ENCODE peak calls at places on chromosomes 4 and X, in four cellular contexts. R is left ventricle myocardium inferior, P is mesenchymal stem cell, H is breast epithelium. D is an unnamed sample.

GRCh38 chrX:86002076-86002896 is 45.1 kb downstream of the CHM start:
- DNase-seq in R (no peak), P (peak; percentile 72), H (no peak), D (no peak)

GRCh38 chr4:76607266-76607799 is 172.3 kb downstream of the SHROOM3 start:
- DNase-seq in P (peak; percentile 63), H (no peak), R (no peak), D (no peak)

GRCh38 chr4:118918388-118918787 is 29.7 kb downstream of the SYNPO2 start:
- DNase-seq in R (no peak), H (no peak), P (peak; percentile 69), D (no peak)

GRCh38 chrX:78119521-78120227 is 15.6 kb downstream of the PGK1 start:
- DNase-seq in R (no peak), H (no peak), P (no peak), D (no peak)

GRCh38 chrX:147911192-147912022 is at the start of gene FMR1:
- DNase-seq in R (peak; percentile 92), H (peak; percentile 90), P (peak; percentile 91), D (peak; percentile 93)

GRCh38 chrX:112642349-112642748 is 37.4 kb downstream of the LHFPL1 start:
- DNase-seq in P (peak; percentile 61), H (no peak), R (no peak), D (no peak)

GRCh38 chr4:98728433-98728832 is 70.0 kb upstream of the TSPAN5 start:
- DNase-seq in H (no peak), P (peak; percentile 50), R (no peak), D (no peak)

GRCh38 chrX:37955273-37955672 is 51.1 kb upstream of the SYTL5 start:
- DNase-seq in R (no peak), H (no peak), P (no peak), D (no peak)

GRCh38 chr4:110309686-110310085 is 111.3 kb upstream of the ELOVL6 start:
- DNase-seq in R (no peak), P (no peak), H (no peak), D (no peak)

GRCh38 chrX:129239371-129239770 is 283.9 kb downstream of the SMARCA1 start:
- DNase-seq in H (no peak), P (no peak), R (no peak), D (no peak)

GRCh38 chrX:110418220-110418856 is 59.7 kb downstream of the RTL9 start:
- DNase-seq in H (no peak), P (peak; percentile 85), R (no peak), D (no peak)

GRCh38 chrX:29359276-29359675 is 772.0 kb downstream of the IL1RAPL1 start:
- DNase-seq in H (no peak), P (no peak), R (no peak), D (no peak)

GRCh38 chrX:120464409-120464808 is 4.7 kb downstream of the LAMP2 start:
- DNase-seq in P (no peak), R (no peak), H (no peak), D (no peak)

GRCh38 chr4:123300625-123301024 is 96.0 kb upstream of the SPRY1 start:
- DNase-seq in R (no peak), P (no peak), H (no peak), D (no peak)

GRCh38 chr4:118173956-118174355 is 139.7 kb downstream of the NDST3 start:
- DNase-seq in H (no peak), R (no peak), P (peak; percentile 86), D (no peak)

GRCh38 chr4:99979872-99980271 is 29.8 kb upstream of the H2AZ1 start:
- DNase-seq in R (no peak), P (peak; percentile 20), H (no peak), D (no peak)

GRCh38 chr4:181150173-181150572 is 1093.0 kb upstream of the TENM3 start:
- DNase-seq in P (no peak), H (no peak), R (no peak), D (no peak)

GRCh38 chr4:1727117-1728031 is 6.1 kb downstream of the TACC3 start:
- DNase-seq in H (no peak), R (peak; percentile 83), P (peak; percentile 83), D (peak; percentile 82)

GRCh38 chrX:73563740-73564073 is 710 bp downstream of the CHIC1 start:
- DNase-seq in P (peak; percentile 16), R (no peak), H (no peak), D (no peak)

GRCh38 chrX:11546917-11547316 is 118.8 kb downstream of the ARHGAP6 start:
- DNase-seq in R (no peak), H (no peak), P (no peak), D (no peak)

GRCh38 chr4:72779256-72779655 is 210.2 kb upstream of the ADAMTS3 start:
- DNase-seq in R (no peak), P (peak; percentile 37), H (no peak), D (no peak)

GRCh38 chr4:56619816-56620215 is 61.3 kb downstream of the HOPX start:
- DNase-seq in R (no peak), H (no peak), P (peak; percentile 39), D (no peak)

GRCh38 chr4:48267574-48267973 is 2.1 kb downstream of the TEC start:
- DNase-seq in R (no peak), P (no peak), H (no peak), D (no peak)

GRCh38 chr4:88846232-88846790 is 148.7 kb upstream of the NAP1L5 start:
- DNase-seq in P (no peak), R (no peak), H (no peak), D (no peak)

GRCh38 chr4:38572798-38573197 is 91.2 kb upstream of the KLF3 start:
- DNase-seq in H (no peak), P (no peak), R (no peak), D (no peak)

GRCh38 chr4:74522251-74522991 is 77.5 kb downstream of the AREG start:
- DNase-seq in P (peak; percentile 50), H (no peak), R (no peak), D (no peak)

GRCh38 chr4:67700119-67700873 is 659 bp downstream of the UBA6 start:
- DNase-seq in P (peak; percentile 39), R (no peak), H (no peak), D (no peak)

GRCh38 chr4:169305651-169306050 is 34.9 kb upstream of the SH3RF1 start:
- DNase-seq in P (peak; percentile 17), H (no peak), R (no peak), D (no peak)

GRCh38 chr4:102343964-102344519 is 1.2 kb downstream of the SLC39A8 start:
- DNase-seq in R (no peak), H (no peak), P (no peak), D (no peak)

GRCh38 chr4:6021831-6022606 is 3.8 kb upstream of the C4orf50 start:
- DNase-seq in H (no peak), P (no peak), R (no peak), D (no peak)

GRCh38 chr4:6018331-6018730 is at the start of gene C4orf50:
- DNase-seq in H (no peak), R (no peak), P (no peak), D (no peak)

GRCh38 chr4:6017800-6018199 is 431 bp downstream of the C4orf50 start:
- DNase-seq in R (no peak), H (no peak), P (no peak), D (no peak)

GRCh38 chr4:6020633-6021032 is 2.4 kb upstream of the C4orf50 start:
- DNase-seq in R (no peak), P (no peak), H (no peak), D (no peak)

GRCh38 chr4:6019316-6020263 is 1.4 kb upstream of the C4orf50 start:
- DNase-seq in R (no peak), H (no peak), P (peak; percentile 8), D (no peak)
- H3K4me1 ChIP-seq in R (no peaks in the 10 kb centered on the region), H (no peaks in the 10 kb centered on the region), P (no peaks in the 10 kb centered on the region), D (no peaks in the 10 kb centered on the region)

DNA sequence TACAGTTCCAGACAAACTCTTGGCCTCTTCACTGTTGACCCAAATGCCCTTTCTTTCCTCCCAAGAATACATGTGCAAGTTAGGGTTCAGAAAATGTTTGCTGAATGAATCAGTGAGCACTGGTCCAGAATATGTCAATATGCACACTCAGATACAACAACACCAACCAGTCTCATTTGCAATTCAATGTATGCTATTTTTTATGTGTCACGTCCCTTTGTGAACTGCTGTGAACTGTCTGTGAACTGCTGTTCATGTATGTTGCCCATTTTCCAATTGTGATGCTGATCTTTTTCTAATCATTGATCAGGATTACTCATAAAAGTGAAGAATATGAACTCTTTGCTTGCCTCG is 17.8 kb downstream of the GAB3 start:
- DNase-seq in H (no peak), R (no peak), P (no peak), D (no peak)
- H3K4me1 ChIP-seq in H (no peaks in the 10 kb centered on the region), R (peaks cover 100% of the 10 kb centered on the region), P (peaks cover 16% of the 10 kb centered on the region), D (peaks cover 100% of the 10 kb centered on the region)

DNA sequence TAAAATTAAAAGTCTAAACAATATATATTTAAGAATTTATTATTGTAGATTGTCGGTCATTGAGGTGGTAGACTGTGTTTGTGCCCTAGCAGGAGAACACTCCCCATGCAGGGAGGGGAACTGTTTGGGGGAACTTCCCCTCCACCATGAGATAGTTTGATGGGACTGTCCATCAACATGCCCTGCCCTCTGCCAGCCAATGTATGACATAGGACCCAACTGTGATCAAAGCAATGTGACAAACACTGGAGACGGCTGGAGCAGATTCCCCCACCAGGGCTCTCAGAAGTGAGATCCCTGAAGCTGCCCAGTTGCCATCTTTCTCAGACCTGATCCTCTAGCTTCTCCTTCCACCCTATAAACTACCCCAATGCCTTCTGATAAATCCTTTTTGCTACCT is 44.9 kb downstream of the SH3KBP1 start:
- DNase-seq in H (no peak), P (no peak), R (no peak), D (no peak)
- H3K4me1 ChIP-seq in H (no peaks in the 10 kb centered on the region), P (peaks cover 2% of the 10 kb centered on the region), R (no peaks in the 10 kb centered on the region), D (no peaks in the 10 kb centered on the region)

GRCh38 chr4:112288455-112288854 is 2.8 kb upstream of the TIFA start:
- DNase-seq in R (no peak), P (no peak), H (no peak), D (no peak)
- H3K4me1 ChIP-seq in R (peaks cover 26% of the 10 kb centered on the region), P (peaks cover 9% of the 10 kb centered on the region), H (no peaks in the 10 kb centered on the region), D (peaks cover 13% of the 10 kb centered on the region)

GRCh38 chr4:159146007-159146330 is 43.1 kb downstream of the RAPGEF2 start:
- DNase-seq in P (no peak), H (no peak), R (no peak), D (no peak)
- H3K4me1 ChIP-seq in P (no peaks in the 10 kb centered on the region), H (no peaks in the 10 kb centered on the region), R (peaks cover 100% of the 10 kb centered on the region), D (peaks cover 26% of the 10 kb centered on the region)

DNA sequence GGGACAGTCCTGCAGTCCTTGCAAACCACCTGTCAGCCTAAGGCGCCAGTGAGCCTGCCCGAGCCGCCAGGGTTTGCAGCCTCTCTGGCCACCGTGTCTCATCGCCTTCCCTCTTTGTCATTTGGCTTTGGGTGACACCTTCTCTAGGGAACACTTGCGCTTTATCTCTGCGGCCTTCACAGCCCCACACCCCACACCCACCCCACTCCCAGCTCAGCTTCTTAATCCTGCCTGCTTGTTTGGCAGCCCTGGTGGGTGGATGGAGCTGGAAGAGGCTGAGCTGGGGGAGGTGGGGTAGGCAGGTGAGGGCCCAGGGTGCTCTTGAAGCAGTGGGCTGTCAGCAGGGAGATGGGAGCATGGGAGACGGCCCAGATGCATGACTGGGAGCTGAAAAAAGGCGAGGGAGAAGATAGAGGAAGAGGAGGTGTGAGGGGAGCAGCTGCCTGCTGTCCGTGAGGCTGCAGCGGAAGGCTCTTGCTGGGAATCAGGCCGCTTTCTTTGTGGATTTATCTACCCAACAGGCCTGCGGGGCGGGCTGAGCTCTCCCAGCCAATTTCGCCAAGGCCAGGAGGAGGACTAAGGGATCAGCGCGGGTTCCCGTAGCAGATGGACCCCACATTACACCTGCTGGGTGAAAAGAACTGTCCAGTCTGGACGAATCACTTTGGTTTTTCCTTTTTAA is 97.5 kb upstream of the STOX2 start:
- DNase-seq in H (no peak), P (no peak), R (no peak), D (no peak)
- H3K4me1 ChIP-seq in H (no peaks in the 10 kb centered on the region), P (no peaks in the 10 kb centered on the region), R (peaks cover 11% of the 10 kb centered on the region), D (peaks cover 4% of the 10 kb centered on the region)

D was measured in heart left ventricle.